ENCODE peak calls at places on chromosome 15, in eight cellular contexts. U is cardiac fibroblast, W is NCI-H1436, D is psoas muscle, R is left ventricle myocardium superior, B is NCI-H1092 treated with DMSO at 0.1 percent for 48 hours, V is NCI-H774, Q is germinal center. X is an unnamed sample.

GRCh38 chr15:99343836-99344551 is 92.7 kb downstream of the LRRC28 start:
- DNase-seq in W (no peak), Q (peak), V (no peak), D (peak), R (peak), B (no peak), U (peak), X (peak)

GRCh38 chr15:83709246-83709645 is 55.3 kb downstream of the ADAMTSL3 start:
- DNase-seq in W (no peak), V (no peak), B (no peak), R (no peak), U (no peak), Q (no peak), D (no peak), X (no peak)

GRCh38 chr15:73382131-73382530 is 13.4 kb upstream of the HCN4 start:
- DNase-seq in Q (no peak), R (no peak), V (no peak), U (no peak), D (no peak), W (no peak), B (no peak), X (no peak)

GRCh38 chr15:65856821-65857455 is 12.4 kb upstream of the RAB11A start:
- DNase-seq in D (peak), Q (peak), W (peak), V (peak), U (peak), B (peak), R (peak), X (peak)

GRCh38 chr15:72365844-72366243 is 10.0 kb downstream of the HEXA start:
- DNase-seq in B (no peak), W (no peak), R (no peak), U (no peak), Q (peak), V (no peak), D (no peak), X (no peak)

GRCh38 chr15:31091531-31091930 is 10.0 kb downstream of the TRPM1 start:
- DNase-seq in W (no peak), R (no peak), U (no peak), Q (no peak), V (no peak), B (no peak), D (no peak), X (peak)

GRCh38 chr15:25136119-25136518 is 181.3 kb downstream of the SNRPN start:
- DNase-seq in V (no peak), W (no peak), D (no peak), Q (no peak), U (peak), B (peak), R (no peak), X (no peak)

GRCh38 chr15:77659350-77660321 is 26.9 kb upstream of the LINGO1 start:
- DNase-seq in B (peak), R (peak), W (peak), U (peak), V (peak), Q (peak), D (no peak), X (peak)

GRCh38 chr15:67003586-67003985 is 61.8 kb upstream of the SMAD3 start:
- DNase-seq in B (no peak), D (no peak), W (no peak), R (no peak), V (no peak), U (no peak), Q (no peak), X (peak)

GRCh38 chr15:31295660-31296059 is 31.0 kb upstream of the KLF13 start:
- DNase-seq in V (no peak), R (no peak), B (no peak), U (no peak), D (no peak), Q (no peak), W (no peak), X (no peak)

GRCh38 chr15:58921267-58921666 is 12.2 kb downstream of the SLTM start:
- DNase-seq in U (no peak), D (no peak), B (no peak), R (no peak), W (no peak), V (no peak), Q (no peak), X (no peak)